ENCODE peak calls at places on chromosomes 7 and 10, in four cellular contexts. One of them, this sample, is unnamed.

GRCh38 chr10:17850526-17850925 is 41.4 kb downstream of the MRC1 start:
- DNase-seq in thoracic aorta: no peak
- DNase-seq in CD4-positive, alpha-beta memory T cell: no peak
- DNase-seq in CD8-positive, alpha-beta T cell: no peak
- DNase-seq in this sample: no peak

GRCh38 chr7:16178069-16178468 is 243.3 kb downstream of the CRPPA start:
- DNase-seq in thoracic aorta: no peak
- DNase-seq in CD4-positive, alpha-beta memory T cell: no peak
- DNase-seq in CD8-positive, alpha-beta T cell: no peak
- DNase-seq in this sample: no peak

GRCh38 chr7:105521027-105521730 is 892 bp downstream of the PUS7 start:
- DNase-seq in thoracic aorta: peak; percentile 25
- DNase-seq in CD4-positive, alpha-beta memory T cell: peak; percentile 27
- DNase-seq in CD8-positive, alpha-beta T cell: peak; percentile 62
- DNase-seq in this sample: no peak

GRCh38 chr7:81926154-81926553 is 156.3 kb upstream of the HGF start:
- DNase-seq in thoracic aorta: no peak
- DNase-seq in CD4-positive, alpha-beta memory T cell: no peak
- DNase-seq in CD8-positive, alpha-beta T cell: no peak
- DNase-seq in this sample: no peak

GRCh38 chr10:43124574-43125273 is 13.5 kb upstream of the CSGALNACT2 start:
- DNase-seq in thoracic aorta: no peak
- DNase-seq in CD4-positive, alpha-beta memory T cell: no peak
- DNase-seq in CD8-positive, alpha-beta T cell: peak; percentile 35
- DNase-seq in this sample: no peak

GRCh38 chr7:56040691-56041090 is 10.6 kb downstream of the PSPH start:
- DNase-seq in thoracic aorta: no peak
- DNase-seq in CD4-positive, alpha-beta memory T cell: no peak
- DNase-seq in CD8-positive, alpha-beta T cell: no peak
- DNase-seq in this sample: no peak

GRCh38 chr10:126904807-126905686 is at the start of gene DOCK1:
- DNase-seq in thoracic aorta: no peak
- DNase-seq in CD4-positive, alpha-beta memory T cell: no peak
- DNase-seq in CD8-positive, alpha-beta T cell: no peak
- DNase-seq in this sample: no peak

GRCh38 chr7:98569606-98570337 is 47.3 kb upstream of the NPTX2 start:
- DNase-seq in thoracic aorta: no peak
- DNase-seq in CD4-positive, alpha-beta memory T cell: no peak
- DNase-seq in CD8-positive, alpha-beta T cell: no peak
- DNase-seq in this sample: no peak

GRCh38 chr7:140300263-140301131 is 97.8 kb downstream of the SLC37A3 start:
- DNase-seq in thoracic aorta: no peak
- DNase-seq in CD4-positive, alpha-beta memory T cell: no peak
- DNase-seq in CD8-positive, alpha-beta T cell: no peak
- DNase-seq in this sample: no peak

GRCh38 chr7:28128608-28129007 is 52.0 kb downstream of the JAZF1 start:
- DNase-seq in thoracic aorta: no peak
- DNase-seq in CD4-positive, alpha-beta memory T cell: no peak
- DNase-seq in CD8-positive, alpha-beta T cell: no peak
- DNase-seq in this sample: no peak

GRCh38 chr7:137898839-137899681 is 52.3 kb upstream of the DGKI start:
- DNase-seq in thoracic aorta: peak; percentile 55
- DNase-seq in CD4-positive, alpha-beta memory T cell: peak; percentile 62
- DNase-seq in CD8-positive, alpha-beta T cell: peak; percentile 85
- DNase-seq in this sample: peak; percentile 50

GRCh38 chr10:89888647-89889046 is 187.3 kb downstream of the KIF20B start:
- DNase-seq in thoracic aorta: no peak
- DNase-seq in CD4-positive, alpha-beta memory T cell: no peak
- DNase-seq in CD8-positive, alpha-beta T cell: no peak
- DNase-seq in this sample: no peak

GRCh38 chr7:127177156-127177555 is 75.6 kb downstream of the GRM8 start:
- DNase-seq in thoracic aorta: no peak
- DNase-seq in CD4-positive, alpha-beta memory T cell: no peak
- DNase-seq in CD8-positive, alpha-beta T cell: no peak
- DNase-seq in this sample: no peak